ENCODE peak calls at places on chromosome 17, in nine cellular contexts. T is GM12891; W is HS-5; H is HTR-8/SVneo; M is mucosa of descending colon; L is activated CD4-positive, CD25-positive, alpha-beta regulatory T cell; D is NCI-H774; U is kidney glomerular epithelial cell; I is fibroblast of mammary gland. B is an unnamed sample.

GRCh38 chr17:59161477-59161876 is 5.9 kb downstream of the PRR11 start:
- DNase-seq in T (no peak), W (no peak), H (no peak), M (no peak), L (no peak), D (no peak), U (no peak), I (no peak), B (no peak)

GRCh38 chr17:68035131-68035522 is 408 bp upstream of the KPNA2 start:
- DNase-seq in T (no peak), W (no peak), H (peak; percentile 93), M (peak; percentile 96), L (peak; percentile 77), D (peak; percentile 100), U (peak; percentile 97), I (no peak), B (no peak)

GRCh38 chr17:28889996-28890395 is 7.5 kb downstream of the FLOT2 start:
- DNase-seq in T (no peak), W (no peak), H (no peak), M (peak; percentile 5), L (no peak), D (no peak), U (no peak), I (no peak), B (no peak)

GRCh38 chr17:20217677-20218076 is 208.5 kb downstream of the SPECC1 start:
- DNase-seq in T (no peak), W (no peak), H (no peak), M (no peak), L (no peak), D (no peak), U (no peak), I (no peak), B (no peak)

GRCh38 chr17:327296-327695 is 25.3 kb downstream of the RPH3AL start:
- DNase-seq in T (no peak), W (no peak), H (no peak), M (peak; percentile 34), L (no peak), D (no peak), U (no peak), I (no peak), B (no peak)

GRCh38 chr17:80855968-80856862 is 135.4 kb upstream of the CHMP6 start:
- DNase-seq in T (peak; percentile 84), W (peak; percentile 96), H (peak; percentile 92), M (peak; percentile 71), L (peak; percentile 50), D (no peak), U (peak; percentile 82), I (peak; percentile 99), B (no peak)

GRCh38 chr17:49716952-49717351 is 9.2 kb upstream of the SLC35B1 start:
- DNase-seq in T (no peak), W (no peak), H (no peak), M (no peak), L (no peak), D (no peak), U (no peak), I (no peak), B (no peak)

GRCh38 chr17:46832945-46833839 is 14.7 kb upstream of the WNT3 start:
- DNase-seq in T (no peak), W (peak; percentile 55), H (no peak), M (no peak), L (no peak), D (peak; percentile 28), U (peak; percentile 41), I (peak; percentile 88), B (no peak)

GRCh38 chr17:153851-154250 is 16.5 kb downstream of the SCGB1C2 start:
- DNase-seq in T (no peak), W (no peak), H (no peak), M (no peak), L (no peak), D (no peak), U (no peak), I (no peak), B (no peak)

GRCh38 chr17:4953461-4953961 is 2.6 kb downstream of the ENO3 start:
- DNase-seq in T (no peak), W (no peak), H (no peak), M (no peak), L (no peak), D (no peak), U (peak; percentile 87), I (no peak), B (no peak)

GRCh38 chr17:77253611-77254051 is 112.9 kb downstream of the SEC14L1 start:
- DNase-seq in T (no peak), W (no peak), H (no peak), M (no peak), L (no peak), D (no peak), U (no peak), I (peak; percentile 23), B (no peak)

GRCh38 chr17:79740413-79740812 is 9.7 kb downstream of the ENPP7 start:
- DNase-seq in T (no peak), W (no peak), H (no peak), M (no peak), L (no peak), D (peak; percentile 15), U (no peak), I (no peak), B (peak; percentile 58)

GRCh38 chr17:2237521-2237921 is 66.1 kb downstream of the SMG6 start:
- DNase-seq in T (no peak), W (no peak), H (no peak), M (no peak), L (no peak), D (no peak), U (no peak), I (peak; percentile 89), B (no peak)

GRCh38 chr17:18966831-18967624 is 15.1 kb downstream of the SLC5A10 start:
- DNase-seq in T (no peak), W (no peak), H (peak; percentile 49), M (no peak), L (no peak), D (no peak), U (no peak), I (peak; percentile 19), B (no peak)

GRCh38 chr17:75300280-75300679 is 11.0 kb upstream of the SLC25A19 start:
- DNase-seq in T (no peak), W (no peak), H (no peak), M (no peak), L (no peak), D (no peak), U (no peak), I (no peak), B (no peak)

GRCh38 chr17:5631958-5632357 is 47.6 kb upstream of the NLRP1 start:
- DNase-seq in T (no peak), W (no peak), H (no peak), M (no peak), L (no peak), D (no peak), U (no peak), I (no peak), B (no peak)

GRCh38 chr17:78558181-78558850 is 18.9 kb downstream of the DNAH17 start:
- DNase-seq in T (no peak), W (no peak), H (no peak), M (no peak), L (no peak), D (no peak), U (no peak), I (peak; percentile 47), B (peak; percentile 74)

GRCh38 chr17:82754297-82755208 is 2.7 kb downstream of the TBCD start:
- DNase-seq in T (no peak), W (no peak), H (no peak), M (no peak), L (no peak), D (no peak), U (no peak), I (peak; percentile 66), B (no peak)

GRCh38 chr17:44376124-44376523 is 12.5 kb upstream of the FAM171A2 start:
- DNase-seq in T (peak; percentile 68), W (no peak), H (no peak), M (peak; percentile 39), L (no peak), D (no peak), U (no peak), I (peak; percentile 24), B (peak; percentile 81)

GRCh38 chr17:6638046-6638908 is 2.2 kb downstream of the KIAA0753 start:
- DNase-seq in T (no peak), W (no peak), H (no peak), M (no peak), L (no peak), D (no peak), U (no peak), I (no peak), B (no peak)

GRCh38 chr17:17067277-17067676 is 25.0 kb downstream of the MPRIP start:
- DNase-seq in T (no peak), W (no peak), H (peak; percentile 73), M (no peak), L (no peak), D (no peak), U (peak; percentile 18), I (no peak), B (no peak)

GRCh38 chr17:7967751-7968150 is 34.7 kb upstream of the GUCY2D start:
- DNase-seq in T (no peak), W (no peak), H (no peak), M (no peak), L (no peak), D (no peak), U (no peak), I (no peak), B (no peak)

GRCh38 chr17:30570191-30570590 is 93.0 kb downstream of the GOSR1 start:
- DNase-seq in T (no peak), W (no peak), H (no peak), M (no peak), L (no peak), D (no peak), U (no peak), I (no peak), B (no peak)

GRCh38 chr17:81342700-81343070 is 47.6 kb upstream of the SLC38A10 start:
- DNase-seq in T (no peak), W (no peak), H (no peak), M (peak; percentile 56), L (no peak), D (no peak), U (no peak), I (no peak), B (no peak)

GRCh38 chr17:57311281-57312216 is 55.2 kb downstream of the MSI2 start:
- DNase-seq in T (no peak), W (no peak), H (no peak), M (peak; percentile 72), L (no peak), D (peak; percentile 54), U (no peak), I (no peak), B (no peak)

GRCh38 chr17:77223642-77224420 is 83.1 kb downstream of the SEC14L1 start:
- DNase-seq in T (no peak), W (no peak), H (no peak), M (no peak), L (no peak), D (no peak), U (no peak), I (no peak), B (no peak)

GRCh38 chr17:27663862-27664605 is 33.0 kb downstream of the LGALS9 start:
- DNase-seq in T (no peak), W (no peak), H (no peak), M (peak; percentile 38), L (no peak), D (no peak), U (no peak), I (no peak), B (no peak)

GRCh38 chr17:2700491-2701141 is 10.9 kb downstream of the CLUH start:
- DNase-seq in T (peak; percentile 20), W (no peak), H (no peak), M (no peak), L (no peak), D (no peak), U (no peak), I (no peak), B (peak; percentile 24)

GRCh38 chr17:20702692-20703091 is 123.2 kb downstream of the CDRT15L2 start:
- DNase-seq in T (no peak), W (no peak), H (no peak), M (no peak), L (no peak), D (no peak), U (no peak), I (no peak), B (no peak)

GRCh38 chr17:58415371-58416055 is 1.8 kb downstream of the RNF43 start:
- DNase-seq in T (no peak), W (no peak), H (no peak), M (peak; percentile 60), L (no peak), D (peak; percentile 62), U (no peak), I (no peak), B (peak; percentile 11)

GRCh38 chr17:73746314-73747073 is 102.2 kb upstream of the SDK2 start:
- DNase-seq in T (no peak), W (no peak), H (no peak), M (no peak), L (no peak), D (no peak), U (no peak), I (no peak), B (peak; percentile 64)

B was measured in SK-N-SH.